ENCODE peak calls at places on chromosomes 13 and 19, in six cellular contexts. G is hippocampal formation, V is NCI-H2227 treated with DMSO at 0.1 percent for 48 hours, D is heart right ventricle, L is amniotic stem cell, Z is occipital lobe. P is an unnamed sample.

GRCh38 chr19:33297401-33298145 is 4.8 kb downstream of the CEBPA start:
- DNase-seq in G (no peak), V (no peak), D (no peak), L (no peak), Z (no peak), P (no peak)

GRCh38 chr13:75935805-75936204 is 299.7 kb downstream of the LMO7 start:
- DNase-seq in G (no peak), V (no peak), D (no peak), L (no peak), Z (no peak), P (no peak)

GRCh38 chr19:49475995-49476880 is 2.2 kb downstream of the FLT3LG start:
- DNase-seq in G (no peak), V (no peak), D (no peak), L (no peak), Z (no peak), P (no peak)

GRCh38 chr19:14073925-14074838 is 1.6 kb downstream of the MISP3 start:
- DNase-seq in G (no peak), V (no peak), D (no peak), L (no peak), Z (no peak), P (no peak)

GRCh38 chr19:542173-542866 is 1.5 kb upstream of the GZMM start:
- DNase-seq in G (no peak), V (no peak), D (no peak), L (no peak), Z (no peak), P (no peak)

GRCh38 chr13:109968876-109969577 is 182.6 kb upstream of the IRS2 start:
- DNase-seq in G (no peak), V (no peak), D (peak; percentile 60), L (no peak), Z (no peak), P (no peak)

GRCh38 chr19:48625891-48626327 is 6.6 kb downstream of the SPHK2 start:
- DNase-seq in G (no peak), V (no peak), D (no peak), L (no peak), Z (no peak), P (no peak)

GRCh38 chr13:67230774-67231480 is 791 bp upstream of the PCDH9 start:
- DNase-seq in G (no peak), V (peak; percentile 83), D (peak; percentile 53), L (peak; percentile 58), Z (peak; percentile 72), P (no peak)

GRCh38 chr13:101019126-101019525 is 344.5 kb upstream of the TMTC4 start:
- DNase-seq in G (no peak), V (no peak), D (no peak), L (no peak), Z (no peak), P (no peak)

GRCh38 chr19:38452430-38453366 is 19.2 kb downstream of the RYR1 start:
- DNase-seq in G (no peak), V (no peak), D (no peak), L (no peak), Z (peak; percentile 14), P (no peak)

GRCh38 chr19:54152878-54153524 is 6.5 kb downstream of the LENG1 start:
- DNase-seq in G (no peak), V (no peak), D (no peak), L (no peak), Z (no peak), P (no peak)

GRCh38 chr13:84080748-84081530 is 198.7 kb upstream of the SLITRK1 start:
- DNase-seq in G (no peak), V (no peak), D (no peak), L (no peak), Z (no peak), P (no peak)